ENCODE peak calls at places on chromosomes 3 and 15, in four cellular contexts. One of them, this sample, is unnamed.

GRCh38 chr15:101133751-101134261 is 118.0 kb downstream of the CHSY1 start:
- DNase-seq in GM12878: no peak
- DNase-seq in K562: no peak
- DNase-seq in HepG2: no peak
- DNase-seq in this sample: no peak

GRCh38 chr3:41907330-41908073 is 54.4 kb downstream of the ULK4 start:
- DNase-seq in GM12878: no peak
- DNase-seq in K562: no peak
- DNase-seq in HepG2: no peak
- DNase-seq in this sample: no peak

GRCh38 chr15:52284164-52284563 is 11.4 kb downstream of the MYO5C start:
- DNase-seq in GM12878: no peak
- DNase-seq in K562: no peak
- DNase-seq in HepG2: no peak
- DNase-seq in this sample: peak

GRCh38 chr3:15797600-15798303 is at the start of gene ANKRD28:
- DNase-seq in GM12878: no peak
- DNase-seq in K562: peak
- DNase-seq in HepG2: peak
- DNase-seq in this sample: peak

GRCh38 chr3:185688808-185689207 is 102.7 kb downstream of the SENP2 start:
- DNase-seq in GM12878: no peak
- DNase-seq in K562: peak
- DNase-seq in HepG2: peak
- DNase-seq in this sample: peak

GRCh38 chr3:15324335-15324734 is 8.1 kb downstream of the SH3BP5 start:
- DNase-seq in GM12878: no peak
- DNase-seq in K562: no peak
- DNase-seq in HepG2: no peak
- DNase-seq in this sample: no peak

GRCh38 chr3:10228248-10228950 is 19.9 kb upstream of the TATDN2 start:
- DNase-seq in GM12878: no peak
- DNase-seq in K562: no peak
- DNase-seq in HepG2: no peak
- DNase-seq in this sample: no peak

GRCh38 chr3:122689587-122689986 is 8.9 kb downstream of the PARP14 start:
- DNase-seq in GM12878: no peak
- DNase-seq in K562: no peak
- DNase-seq in HepG2: peak
- DNase-seq in this sample: peak

GRCh38 chr3:147404800-147405551 is 1.4 kb downstream of the ZIC4 start:
- DNase-seq in GM12878: no peak
- DNase-seq in K562: no peak
- DNase-seq in HepG2: no peak
- DNase-seq in this sample: no peak

GRCh38 chr3:179716811-179717210 is 64.0 kb downstream of the USP13 start:
- DNase-seq in GM12878: no peak
- DNase-seq in K562: no peak
- DNase-seq in HepG2: no peak
- DNase-seq in this sample: no peak

GRCh38 chr3:114685053-114685630 is 391.3 kb downstream of the TIGIT start:
- DNase-seq in GM12878: no peak
- DNase-seq in K562: no peak
- DNase-seq in HepG2: no peak
- DNase-seq in this sample: no peak

GRCh38 chr15:65182538-65182937 is 2.6 kb downstream of the CLPX start:
- DNase-seq in GM12878: no peak
- DNase-seq in K562: no peak
- DNase-seq in HepG2: no peak
- DNase-seq in this sample: no peak

GRCh38 chr3:19190136-19190535 is 41.8 kb downstream of the KCNH8 start:
- DNase-seq in GM12878: no peak
- DNase-seq in K562: no peak
- DNase-seq in HepG2: no peak
- DNase-seq in this sample: no peak

GRCh38 chr3:73203633-73204032 is 142.2 kb downstream of the EBLN2 start:
- DNase-seq in GM12878: no peak
- DNase-seq in K562: no peak
- DNase-seq in HepG2: no peak
- DNase-seq in this sample: no peak

GRCh38 chr15:98931001-98931400 is 76.6 kb downstream of the PGPEP1L start:
- DNase-seq in GM12878: no peak
- DNase-seq in K562: no peak
- DNase-seq in HepG2: no peak
- DNase-seq in this sample: no peak

GRCh38 chr3:127689266-127689860 is 16.6 kb downstream of the ABTB1 start:
- DNase-seq in GM12878: no peak
- DNase-seq in K562: no peak
- DNase-seq in HepG2: no peak
- DNase-seq in this sample: no peak

GRCh38 chr3:159757341-159758060 is 231.1 kb upstream of the IL12A start:
- DNase-seq in GM12878: no peak
- DNase-seq in K562: no peak
- DNase-seq in HepG2: no peak
- DNase-seq in this sample: no peak

GRCh38 chr3:187215460-187215859 is 18.2 kb downstream of the RTP1 start:
- DNase-seq in GM12878: no peak
- DNase-seq in K562: no peak
- DNase-seq in HepG2: no peak
- DNase-seq in this sample: no peak

GRCh38 chr15:89672221-89673161 is 6.7 kb downstream of the PLIN1 start:
- DNase-seq in GM12878: no peak
- DNase-seq in K562: no peak
- DNase-seq in HepG2: no peak
- DNase-seq in this sample: no peak

GRCh38 chr3:140319801-140320200 is 358.1 kb upstream of the TRIM42 start:
- DNase-seq in GM12878: no peak
- DNase-seq in K562: no peak
- DNase-seq in HepG2: no peak
- DNase-seq in this sample: no peak

GRCh38 chr15:99253381-99254090 is 2.3 kb downstream of the LRRC28 start:
- DNase-seq in GM12878: no peak
- DNase-seq in K562: no peak
- DNase-seq in HepG2: no peak
- DNase-seq in this sample: no peak

GRCh38 chr15:97963779-97964178 is 3.3 kb downstream of the ARRDC4 start:
- DNase-seq in GM12878: no peak
- DNase-seq in K562: no peak
- DNase-seq in HepG2: no peak
- DNase-seq in this sample: no peak

GRCh38 chr3:37367436-37367835 is 193.1 kb upstream of the LRRFIP2 start:
- DNase-seq in GM12878: no peak
- DNase-seq in K562: no peak
- DNase-seq in HepG2: peak
- DNase-seq in this sample: no peak

GRCh38 chr3:128383316-128384235 is 83.1 kb downstream of the DNAJB8 start:
- DNase-seq in GM12878: no peak
- DNase-seq in K562: peak
- DNase-seq in HepG2: peak
- DNase-seq in this sample: peak

GRCh38 chr3:100289339-100289738 is 28.5 kb downstream of the TBC1D23 start:
- DNase-seq in GM12878: no peak
- DNase-seq in K562: peak
- DNase-seq in HepG2: no peak
- DNase-seq in this sample: no peak

GRCh38 chr15:52503788-52504496 is 24.7 kb downstream of the MYO5A start:
- DNase-seq in GM12878: peak
- DNase-seq in K562: no peak
- DNase-seq in HepG2: no peak
- DNase-seq in this sample: no peak

GRCh38 chr15:91117375-91117774 is 17.3 kb downstream of the SV2B start:
- DNase-seq in GM12878: no peak
- DNase-seq in K562: no peak
- DNase-seq in HepG2: no peak
- DNase-seq in this sample: no peak

GRCh38 chr3:137121704-137122314 is 164.0 kb downstream of the IL20RB start:
- DNase-seq in GM12878: peak
- DNase-seq in K562: peak
- DNase-seq in HepG2: peak
- DNase-seq in this sample: peak

GRCh38 chr15:100722551-100723322 is 120.3 kb downstream of the ASB7 start:
- DNase-seq in GM12878: no peak
- DNase-seq in K562: no peak
- DNase-seq in HepG2: no peak
- DNase-seq in this sample: no peak

GRCh38 chr3:171160326-171160725 is 133.8 kb upstream of the SLC2A2 start:
- DNase-seq in GM12878: no peak
- DNase-seq in K562: no peak
- DNase-seq in HepG2: no peak
- DNase-seq in this sample: no peak

GRCh38 chr3:171163724-171164465 is 137.4 kb upstream of the SLC2A2 start:
- DNase-seq in GM12878: no peak
- DNase-seq in K562: no peak
- DNase-seq in HepG2: no peak
- DNase-seq in this sample: no peak

GRCh38 chr3:171165986-171166385 is 139.5 kb upstream of the SLC2A2 start:
- DNase-seq in GM12878: no peak
- DNase-seq in K562: no peak
- DNase-seq in HepG2: no peak
- DNase-seq in this sample: no peak

GRCh38 chr3:171165499-171165921 is 139.0 kb upstream of the SLC2A2 start:
- DNase-seq in GM12878: no peak
- DNase-seq in K562: no peak
- DNase-seq in HepG2: no peak
- DNase-seq in this sample: no peak

DNA sequence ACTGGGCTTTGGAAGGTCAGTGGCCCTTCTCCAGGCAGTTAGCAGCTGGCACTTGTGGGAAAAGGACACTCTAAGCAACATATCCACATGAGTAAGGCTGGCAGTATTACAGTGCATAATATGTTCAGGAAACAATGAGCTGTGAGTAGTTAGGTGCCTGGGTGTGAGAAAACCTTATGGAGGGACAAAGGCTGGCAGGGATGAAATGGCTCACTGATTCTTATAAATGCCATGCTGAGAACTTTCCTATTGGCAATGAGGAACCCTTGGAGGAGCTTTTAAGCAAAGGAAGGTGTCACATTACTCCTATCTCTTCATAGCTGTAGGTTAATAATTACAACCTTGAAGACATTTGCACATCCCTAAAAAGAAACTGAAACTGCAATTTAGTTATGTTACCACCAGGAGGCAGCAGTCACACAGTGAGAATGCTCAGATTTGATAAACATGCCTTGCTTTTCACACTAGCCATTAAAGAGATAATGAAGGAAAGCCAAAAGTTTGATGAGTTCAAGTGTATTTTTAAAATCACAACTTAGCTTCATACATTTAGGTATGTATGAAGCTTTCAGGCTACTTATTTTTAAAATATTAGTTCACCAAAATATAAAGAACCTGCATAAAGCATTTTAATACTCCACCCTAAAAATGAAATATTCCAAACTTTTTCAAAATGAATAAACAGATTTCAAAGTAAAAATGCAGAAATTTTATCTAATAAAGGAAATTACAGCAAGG is 136.6 kb upstream of the SLC2A2 start:
- DNase-seq in GM12878: no peak
- DNase-seq in K562: peak
- DNase-seq in HepG2: no peak
- DNase-seq in this sample: no peak
- TF ChIP-seq CHD4 in GM12878: no peak
- TF ChIP-seq CHD4 in K562: no peak
- TF ChIP-seq CHD4 in HepG2: peak
- TF ChIP-seq CHD4 in this sample: no peak

DNA sequence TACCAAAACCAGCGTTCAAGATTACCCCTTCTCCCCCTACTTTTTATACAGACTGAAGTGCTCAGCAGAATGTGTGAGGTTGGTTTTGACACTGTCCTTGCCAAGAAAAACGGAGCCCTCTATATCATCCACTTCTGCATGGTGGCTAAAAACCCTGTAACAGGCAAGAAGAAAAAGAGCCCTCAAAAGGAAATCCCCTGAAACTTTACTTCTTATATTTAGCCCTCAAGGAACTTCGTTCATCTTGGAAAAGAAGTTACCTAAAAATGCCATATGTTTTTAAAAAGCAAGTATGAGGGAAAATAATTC is 473.6 kb downstream of the FOXP1 start:
- DNase-seq in GM12878: no peak
- DNase-seq in K562: no peak
- DNase-seq in HepG2: no peak
- DNase-seq in this sample: no peak
- H3K27ac ChIP-seq in GM12878: no peak
- H3K27ac ChIP-seq in K562: no peak
- H3K27ac ChIP-seq in HepG2: no peak
- H3K27ac ChIP-seq in this sample: peak

GRCh38 chr3:116001063-116001765 is 377.9 kb downstream of the GAP43 start:
- DNase-seq in GM12878: no peak
- DNase-seq in K562: no peak
- DNase-seq in HepG2: no peak
- DNase-seq in this sample: no peak

GRCh38 chr3:116000315-116000714 is 377.0 kb downstream of the GAP43 start:
- DNase-seq in GM12878: peak
- DNase-seq in K562: peak
- DNase-seq in HepG2: peak
- DNase-seq in this sample: peak

GRCh38 chr3:115996420-115997108 is 373.3 kb downstream of the GAP43 start:
- DNase-seq in GM12878: no peak
- DNase-seq in K562: no peak
- DNase-seq in HepG2: no peak
- DNase-seq in this sample: peak

GRCh38 chr3:115999598-115999997 is 376.3 kb downstream of the GAP43 start:
- DNase-seq in GM12878: no peak
- DNase-seq in K562: no peak
- DNase-seq in HepG2: no peak
- DNase-seq in this sample: no peak

DNA sequence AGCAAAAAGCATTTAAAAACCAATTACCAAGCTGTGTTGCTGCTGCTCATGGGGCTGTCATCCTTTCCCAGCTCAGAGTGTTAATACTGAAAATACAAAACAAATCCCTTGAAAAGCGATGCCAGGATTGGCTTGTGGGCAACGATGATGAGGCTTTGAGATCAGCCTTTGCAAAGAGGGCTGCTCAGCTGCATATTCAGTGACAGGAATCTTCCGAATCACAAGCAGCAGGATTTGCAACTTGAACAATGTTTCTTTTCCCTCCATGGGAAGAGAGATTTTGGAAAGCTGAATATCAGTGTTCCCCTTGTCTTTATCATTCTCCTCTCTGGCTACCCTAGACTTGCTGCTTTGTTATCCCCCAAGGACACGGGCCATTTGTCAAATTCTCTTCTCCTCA is 375.7 kb downstream of the GAP43 start:
- DNase-seq in GM12878: no peak
- DNase-seq in K562: no peak
- DNase-seq in HepG2: no peak
- DNase-seq in this sample: no peak
- TF ChIP-seq CHD4 in GM12878: no peak
- TF ChIP-seq CHD4 in K562: no peak
- TF ChIP-seq CHD4 in HepG2: no peak
- TF ChIP-seq CHD4 in this sample: no peak

DNA sequence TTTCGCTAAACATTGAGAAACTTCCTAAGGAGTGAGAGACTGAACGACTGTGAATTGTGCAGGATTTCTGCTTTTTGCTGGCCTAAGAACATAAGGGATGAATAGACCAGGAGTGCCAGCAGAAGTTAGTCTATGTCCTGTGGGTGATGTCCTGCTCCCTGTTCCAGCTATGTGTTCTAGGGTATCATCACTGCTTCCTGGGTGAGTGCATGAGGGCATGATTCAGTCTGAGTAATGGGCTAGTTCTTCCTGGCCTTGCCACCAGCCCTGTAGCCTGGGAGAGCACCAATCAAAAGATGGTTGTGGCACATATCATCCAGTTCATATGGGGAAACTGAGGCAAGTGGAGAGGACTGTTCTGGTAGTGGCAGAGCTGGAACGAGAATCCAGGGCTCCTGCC is 153.9 kb upstream of the TPM1 start:
- DNase-seq in GM12878: no peak
- DNase-seq in K562: no peak
- DNase-seq in HepG2: no peak
- DNase-seq in this sample: no peak
- H3K27ac ChIP-seq in GM12878: no peak
- H3K27ac ChIP-seq in K562: no peak
- H3K27ac ChIP-seq in HepG2: no peak
- H3K27ac ChIP-seq in this sample: peak